ENCODE peak calls at places on chromosomes 5 and 9, in nine cellular contexts. H, Y, R, L, M, V, I, D and W are unnamed samples.

GRCh38 chr9:112135706-112136105 is 39.4 kb downstream of the SUSD1 start:
- DNase-seq in D (peak), M (no peak), V (no peak), I (no peak), L (no peak), H (no peak), Y (no peak), R (peak), W (no peak)

GRCh38 chr5:135533346-135533745 is 2.4 kb downstream of the NEUROG1 start:
- DNase-seq in M (no peak), R (no peak), Y (no peak), H (no peak), L (no peak), D (no peak), I (no peak), V (no peak), W (no peak)

GRCh38 chr9:134484479-134484878 is 157.1 kb upstream of the COL5A1 start:
- DNase-seq in L (no peak), R (no peak), H (peak), Y (no peak), I (no peak), M (no peak), D (no peak), V (no peak), W (no peak)

GRCh38 chr9:33750307-33750838 is 45.0 kb upstream of the PRSS3 start:
- DNase-seq in L (peak), M (no peak), V (peak), R (peak), Y (no peak), H (no peak), D (no peak), I (no peak), W (no peak)

GRCh38 chr5:16573401-16573800 is 43.4 kb downstream of the RETREG1 start:
- DNase-seq in M (no peak), D (no peak), H (no peak), I (no peak), Y (no peak), R (no peak), V (no peak), L (peak), W (no peak)

GRCh38 chr5:124888050-124888506 is 141.6 kb upstream of the ZNF608 start:
- DNase-seq in Y (no peak), R (no peak), V (peak), L (peak), H (peak), I (no peak), M (peak), D (no peak), W (no peak)

GRCh38 chr9:113669523-113670115 is 206.1 kb downstream of the RGS3 start:
- DNase-seq in V (no peak), I (no peak), M (no peak), H (no peak), Y (no peak), L (no peak), D (no peak), R (peak), W (no peak)

GRCh38 chr5:123450114-123450513 is 26.9 kb upstream of the CEP120 start:
- DNase-seq in D (no peak), H (no peak), Y (no peak), I (no peak), M (no peak), R (no peak), V (no peak), L (no peak), W (no peak)

GRCh38 chr5:141343242-141343952 is at the start of gene PCDHGA3:
- DNase-seq in I (no peak), D (peak), R (peak), L (peak), M (no peak), Y (no peak), H (no peak), V (no peak), W (no peak)

GRCh38 chr5:35741126-35741711 is 115.5 kb upstream of the IL7R start:
- DNase-seq in I (no peak), R (no peak), D (no peak), L (no peak), V (no peak), H (no peak), Y (no peak), M (no peak), W (no peak)

GRCh38 chr5:150441813-150442698 is 7.5 kb downstream of the RPS14 start:
- DNase-seq in H (peak), L (no peak), D (no peak), Y (no peak), V (no peak), I (no peak), R (no peak), M (no peak), W (no peak)

GRCh38 chr5:9423611-9424010 is 122.3 kb downstream of the SEMA5A start:
- DNase-seq in I (no peak), H (no peak), Y (no peak), V (no peak), M (no peak), D (no peak), L (no peak), R (peak), W (peak)

GRCh38 chr5:158731014-158731413 is 368.7 kb downstream of the EBF1 start:
- DNase-seq in M (no peak), I (no peak), R (no peak), D (no peak), Y (no peak), H (no peak), L (no peak), V (no peak), W (no peak)

GRCh38 chr5:143826909-143827514 is 15.1 kb downstream of the HMHB1 start:
- DNase-seq in M (no peak), I (no peak), L (no peak), R (no peak), V (no peak), Y (no peak), H (no peak), D (peak), W (no peak)

GRCh38 chr5:76325326-76325725 is 77.8 kb upstream of the IQGAP2 start:
- DNase-seq in R (no peak), H (no peak), D (no peak), M (no peak), V (no peak), Y (no peak), L (no peak), I (no peak), W (no peak)

GRCh38 chr5:151742870-151743294 is 15.5 kb downstream of the ATOX1 start:
- DNase-seq in I (no peak), M (peak), V (peak), R (peak), D (peak), H (peak), L (peak), Y (peak), W (no peak)

GRCh38 chr9:89996106-89996505 is 391.3 kb downstream of the GADD45G start:
- DNase-seq in M (no peak), D (no peak), H (no peak), V (no peak), Y (no peak), L (peak), R (no peak), I (no peak), W (no peak)

GRCh38 chr9:100602302-100602930 is 24.5 kb downstream of the CAVIN4 start:
- DNase-seq in M (peak), L (peak), D (peak), R (peak), V (peak), H (no peak), Y (peak), I (no peak), W (no peak)

GRCh38 chr5:147093138-147093537 is 141.7 kb upstream of the STK32A start:
- DNase-seq in D (peak), M (no peak), L (no peak), R (peak), Y (no peak), H (no peak), I (no peak), V (no peak), W (no peak)

GRCh38 chr9:132182609-132183073 is 20.8 kb downstream of the NTNG2 start:
- DNase-seq in M (peak), L (no peak), D (no peak), Y (no peak), H (peak), I (no peak), R (no peak), V (peak), W (no peak)

GRCh38 chr5:160119142-160119904 is at the start of gene PWWP2A:
- DNase-seq in Y (peak), V (peak), R (peak), L (peak), H (peak), D (peak), I (peak), M (peak), W (peak)

GRCh38 chr5:139848508-139849100 is 53.0 kb downstream of the PSD2 start:
- DNase-seq in R (no peak), V (no peak), H (no peak), M (no peak), I (peak), Y (no peak), L (no peak), D (no peak), W (no peak)

GRCh38 chr9:76419782-76420380 is 25.7 kb upstream of the RFK start:
- DNase-seq in R (peak), V (peak), H (no peak), Y (no peak), D (peak), L (peak), I (no peak), M (peak), W (no peak)

GRCh38 chr5:139772392-139772791 is 23.2 kb upstream of the PSD2 start:
- DNase-seq in V (no peak), L (no peak), Y (no peak), M (no peak), R (no peak), I (no peak), D (no peak), H (no peak), W (no peak)

GRCh38 chr5:5570646-5571045 is 148.2 kb downstream of the ICE1 start:
- DNase-seq in Y (no peak), M (no peak), L (no peak), R (no peak), D (no peak), H (no peak), I (no peak), V (no peak), W (no peak)

GRCh38 chr5:67209141-67209771 is 12.7 kb upstream of the CD180 start:
- DNase-seq in H (peak), L (peak), V (peak), M (peak), I (peak), R (peak), Y (peak), D (peak), W (peak)

GRCh38 chr9:36748322-36748899 is 175.7 kb downstream of the MELK start:
- DNase-seq in D (peak), M (peak), L (no peak), R (peak), Y (peak), V (peak), I (no peak), H (no peak), W (peak)

GRCh38 chr9:133849076-133849670 is 111.0 kb upstream of the SARDH start:
- DNase-seq in I (no peak), R (no peak), H (no peak), V (no peak), D (no peak), M (no peak), Y (no peak), L (no peak), W (no peak)

GRCh38 chr5:115349001-115349817 is 52.8 kb upstream of the CCDC112 start:
- DNase-seq in L (no peak), M (no peak), D (peak), Y (no peak), R (peak), I (no peak), H (no peak), V (no peak), W (peak)

GRCh38 chr5:88845081-88845697 is 37.8 kb downstream of the MEF2C start:
- DNase-seq in Y (no peak), I (no peak), D (no peak), V (no peak), R (no peak), L (no peak), M (no peak), H (no peak), W (no peak)

GRCh38 chr5:61313960-61314681 is 17.9 kb upstream of the ZSWIM6 start:
- DNase-seq in L (no peak), D (peak), V (no peak), M (no peak), R (peak), Y (no peak), H (no peak), I (no peak), W (no peak)

GRCh38 chr5:127002390-127002789 is 28.0 kb downstream of the MARCHF3 start:
- DNase-seq in V (no peak), R (peak), Y (no peak), M (no peak), I (no peak), D (no peak), H (no peak), L (no peak), W (no peak)

GRCh38 chr5:160173-160510 is 31.2 kb upstream of the LRRC14B start:
- DNase-seq in L (no peak), V (no peak), H (no peak), I (no peak), Y (no peak), D (no peak), R (no peak), M (no peak), W (no peak)

GRCh38 chr5:163504091-163504931 is 1.1 kb upstream of the MAT2B start:
- DNase-seq in H (peak), D (peak), V (peak), M (peak), R (peak), Y (no peak), I (no peak), L (no peak), W (peak)